ENCODE peak calls at places on chromosomes 1 and 21, in eight cellular contexts. C is occipital lobe; N is stimulated activated naive CD8-positive, alpha-beta T cell treated with anti-CD3 and anti-CD28 coated beads, Interleukin-15, amount 100 ng/mL, for 72 hours; P is CD8-positive, alpha-beta memory T cell; A is stimulated activated CD8-positive, alpha-beta memory T cell treated with anti-CD3 and anti-CD28 coated beads, Interleukin-7, amount 100 ng/mL, for 24 hours; J is uterus; K is activated T-cell treated with anti-CD3 and anti-CD28 coated beads for 1 hour; Z is RWPE1. H is an unnamed sample.

GRCh38 chr1:48831579-48831978 is 54.9 kb upstream of the BEND5 start:
- DNase-seq in C (no peak), N (no peak), P (no peak), A (no peak), J (no peak), K (no peak), Z (peak), H (no peak)

GRCh38 chr21:46078322-46078981 is 19.5 kb upstream of the COL6A2 start:
- DNase-seq in C (no peak), N (no peak), P (no peak), A (no peak), J (peak), K (no peak), Z (no peak), H (no peak)

GRCh38 chr1:168871531-168871930 is 142.5 kb upstream of the DPT start:
- DNase-seq in C (no peak), N (no peak), P (no peak), A (no peak), J (no peak), K (no peak), Z (no peak), H (no peak)

GRCh38 chr1:73998348-73998959 is 199.5 kb downstream of the LRRIQ3 start:
- DNase-seq in C (no peak), N (no peak), P (no peak), A (no peak), J (no peak), K (no peak), Z (peak), H (no peak)

GRCh38 chr1:113091988-113092602 is 19.1 kb downstream of the LRIG2 start:
- DNase-seq in C (no peak), N (no peak), P (no peak), A (no peak), J (no peak), K (no peak), Z (no peak), H (no peak)

GRCh38 chr1:74065081-74065480 is 132.9 kb downstream of the LRRIQ3 start:
- DNase-seq in C (no peak), N (no peak), P (no peak), A (no peak), J (no peak), K (no peak), Z (no peak), H (no peak)

GRCh38 chr1:30305061-30305460 is 418.3 kb downstream of the MATN1 start:
- DNase-seq in C (no peak), N (no peak), P (no peak), A (no peak), J (no peak), K (no peak), Z (no peak), H (no peak)

GRCh38 chr1:240350910-240351331 is 259.2 kb downstream of the FMN2 start:
- DNase-seq in C (no peak), N (no peak), P (no peak), A (no peak), J (no peak), K (no peak), Z (peak), H (no peak)

GRCh38 chr1:64923294-64923718 is 43.0 kb downstream of the JAK1 start:
- DNase-seq in C (no peak), N (peak), P (peak), A (no peak), J (no peak), K (no peak), Z (no peak), H (peak)

GRCh38 chr1:36142121-36142520 is 7.2 kb downstream of the TRAPPC3 start:
- DNase-seq in C (no peak), N (no peak), P (no peak), A (no peak), J (no peak), K (no peak), Z (no peak), H (no peak)

GRCh38 chr1:185938396-185938795 is 204.2 kb downstream of the HMCN1 start:
- DNase-seq in C (no peak), N (no peak), P (no peak), A (no peak), J (no peak), K (no peak), Z (no peak), H (no peak)

GRCh38 chr1:44354268-44354839 is 703 bp downstream of the ERI3 start:
- DNase-seq in C (no peak), N (no peak), P (no peak), A (no peak), J (no peak), K (peak), Z (no peak), H (no peak)

GRCh38 chr21:39048064-39048463 is 135.2 kb downstream of the PSMG1 start:
- DNase-seq in C (no peak), N (no peak), P (no peak), A (no peak), J (no peak), K (no peak), Z (peak), H (no peak)

GRCh38 chr1:240399381-240399780 is 212.6 kb downstream of the GREM2 start:
- DNase-seq in C (peak), N (no peak), P (no peak), A (no peak), J (peak), K (no peak), Z (peak), H (no peak)

GRCh38 chr21:36282568-36283230 is 37.3 kb upstream of the MORC3 start:
- DNase-seq in C (no peak), N (peak), P (no peak), A (no peak), J (no peak), K (no peak), Z (no peak), H (no peak)

GRCh38 chr1:230629511-230629910 is 12.8 kb upstream of the COG2 start:
- DNase-seq in C (no peak), N (no peak), P (no peak), A (no peak), J (no peak), K (no peak), Z (no peak), H (no peak)

GRCh38 chr1:63537006-63537405 is 13.7 kb downstream of the EFCAB7 start:
- DNase-seq in C (no peak), N (no peak), P (no peak), A (no peak), J (no peak), K (no peak), Z (no peak), H (no peak)

GRCh38 chr1:41005876-41006275 is 15.6 kb downstream of the SLFNL1 start:
- DNase-seq in C (no peak), N (no peak), P (no peak), A (no peak), J (no peak), K (no peak), Z (no peak), H (no peak)

GRCh38 chr21:32120231-32120630 is 158.6 kb downstream of the MIS18A start:
- DNase-seq in C (no peak), N (no peak), P (no peak), A (no peak), J (no peak), K (no peak), Z (no peak), H (no peak)

GRCh38 chr1:45329445-45329844 is 2.8 kb downstream of the HPDL start:
- DNase-seq in C (no peak), N (no peak), P (no peak), A (no peak), J (no peak), K (no peak), Z (peak), H (no peak)

GRCh38 chr1:51636765-51637522 is 20.1 kb downstream of the OSBPL9 start:
- DNase-seq in C (no peak), N (no peak), P (no peak), A (no peak), J (peak), K (no peak), Z (peak), H (no peak)

GRCh38 chr1:69511426-69512192 is 56.1 kb upstream of the LRRC7 start:
- DNase-seq in C (no peak), N (no peak), P (no peak), A (no peak), J (no peak), K (no peak), Z (no peak), H (no peak)

GRCh38 chr1:205259361-205259832 is 31.7 kb downstream of the TMCC2 start:
- DNase-seq in C (no peak), N (no peak), P (no peak), A (no peak), J (no peak), K (no peak), Z (no peak), H (no peak)

GRCh38 chr21:16002872-16003466 is 273.2 kb downstream of the USP25 start:
- DNase-seq in C (no peak), N (no peak), P (no peak), A (no peak), J (no peak), K (no peak), Z (peak), H (no peak)

GRCh38 chr1:171141336-171142051 is 43.6 kb upstream of the FMO2 start:
- DNase-seq in C (no peak), N (no peak), P (no peak), A (no peak), J (peak), K (no peak), Z (no peak), H (no peak)